ENCODE peak calls at places on chromosomes 6 and 20, in eight cellular contexts. D is stomach; B is lung; W is CD8-positive, alpha-beta T cell; U is HCT116; P is PC-3; V is PC-9; A is colonic mucosa. X is an unnamed sample.

GRCh38 chr6:130293800-130294199 is 71.0 kb upstream of the SAMD3 start:
- DNase-seq in D (no peak), B (no peak), W (no peak), U (peak; percentile 45), P (peak; percentile 70), V (peak; percentile 15), A (peak; percentile 28), X (peak; percentile 27)

GRCh38 chr6:158705386-158706126 is 55.7 kb downstream of the SYTL3 start:
- DNase-seq in D (no peak), B (no peak), W (peak; percentile 48), U (no peak), P (no peak), V (no peak), A (no peak), X (no peak)

GRCh38 chr6:135222623-135223022 is 41.5 kb downstream of the MYB start:
- DNase-seq in D (no peak), B (no peak), W (no peak), U (no peak), P (no peak), V (no peak), A (no peak), X (no peak)

GRCh38 chr6:25250878-25251277 is 28.3 kb upstream of the CARMIL1 start:
- DNase-seq in D (no peak), B (no peak), W (no peak), U (peak; percentile 21), P (peak; percentile 33), V (peak; percentile 2), A (no peak), X (no peak)

GRCh38 chr6:105793132-105793531 is 293.0 kb upstream of the PRDM1 start:
- DNase-seq in D (no peak), B (no peak), W (no peak), U (no peak), P (peak; percentile 15), V (peak; percentile 12), A (peak; percentile 24), X (no peak)

GRCh38 chr20:51377132-51377531 is 165.4 kb downstream of the NFATC2 start:
- DNase-seq in D (no peak), B (no peak), W (no peak), U (no peak), P (no peak), V (no peak), A (no peak), X (no peak)

GRCh38 chr6:155599571-155599970 is 143.9 kb upstream of the NOX3 start:
- DNase-seq in D (no peak), B (no peak), W (no peak), U (no peak), P (no peak), V (no peak), A (no peak), X (no peak)

GRCh38 chr20:32158943-32159660 is 48.4 kb downstream of the PLAGL2 start:
- DNase-seq in D (no peak), B (no peak), W (no peak), U (no peak), P (no peak), V (no peak), A (no peak), X (no peak)

GRCh38 chr20:63580796-63581461 is 6.9 kb upstream of the HELZ2 start:
- DNase-seq in D (peak; percentile 53), B (no peak), W (peak; percentile 77), U (peak; percentile 52), P (peak; percentile 86), V (peak; percentile 75), A (no peak), X (no peak)

GRCh38 chr6:158222066-158222465 is 53.9 kb downstream of the GTF2H5 start:
- DNase-seq in D (no peak), B (no peak), W (no peak), U (no peak), P (no peak), V (no peak), A (no peak), X (no peak)

GRCh38 chr6:87918461-87918941 is 129.1 kb upstream of the SPACA1 start:
- DNase-seq in D (no peak), B (no peak), W (no peak), U (no peak), P (no peak), V (no peak), A (no peak), X (no peak)

GRCh38 chr6:19705606-19706005 is 131.6 kb upstream of the ID4 start:
- DNase-seq in D (no peak), B (no peak), W (no peak), U (no peak), P (peak; percentile 61), V (no peak), A (no peak), X (no peak)

GRCh38 chr6:68559716-68560115 is 75.4 kb upstream of the ADGRB3 start:
- DNase-seq in D (no peak), B (no peak), W (no peak), U (no peak), P (peak; percentile 64), V (no peak), A (no peak), X (peak; percentile 80)

GRCh38 chr6:10722820-10723651 is at the start of gene TMEM14C:
- DNase-seq in D (peak; percentile 99), B (peak; percentile 99), W (peak; percentile 90), U (peak; percentile 95), P (peak; percentile 96), V (peak; percentile 99), A (peak; percentile 99), X (peak; percentile 100)

GRCh38 chr20:3239026-3239866 is at the start of gene SLC4A11:
- DNase-seq in D (peak; percentile 80), B (peak; percentile 52), W (peak; percentile 65), U (peak; percentile 54), P (peak; percentile 72), V (peak; percentile 75), A (peak; percentile 85), X (peak; percentile 65)

GRCh38 chr6:134850906-134851305 is 99.0 kb downstream of the ALDH8A1 start:
- DNase-seq in D (no peak), B (no peak), W (no peak), U (no peak), P (no peak), V (no peak), A (no peak), X (no peak)

GRCh38 chr6:73394577-73395354 is at the start of gene DDX43:
- DNase-seq in D (no peak), B (peak; percentile 74), W (no peak), U (no peak), P (no peak), V (peak; percentile 83), A (peak; percentile 29), X (no peak)

GRCh38 chr20:58389324-58389967 is 417 bp downstream of the VAPB start:
- DNase-seq in D (peak; percentile 42), B (peak; percentile 28), W (no peak), U (no peak), P (peak; percentile 52), V (peak; percentile 49), A (peak; percentile 30), X (peak; percentile 49)

GRCh38 chr6:52610745-52611355 is 34.0 kb upstream of the TRAM2 start:
- DNase-seq in D (no peak), B (no peak), W (no peak), U (peak; percentile 16), P (peak; percentile 42), V (no peak), A (no peak), X (no peak)

GRCh38 chr6:119052292-119052889 is 26.1 kb downstream of the FAM184A start:
- DNase-seq in D (no peak), B (no peak), W (no peak), U (no peak), P (no peak), V (no peak), A (no peak), X (no peak)

GRCh38 chr20:4713401-4713800 is 8.3 kb upstream of the PRND start:
- DNase-seq in D (no peak), B (no peak), W (no peak), U (peak; percentile 79), P (peak; percentile 98), V (peak; percentile 91), A (no peak), X (peak; percentile 56)

GRCh38 chr20:11140359-11140758 is 466.6 kb upstream of the JAG1 start:
- DNase-seq in D (no peak), B (no peak), W (no peak), U (no peak), P (peak; percentile 96), V (no peak), A (no peak), X (peak; percentile 67)

DNA sequence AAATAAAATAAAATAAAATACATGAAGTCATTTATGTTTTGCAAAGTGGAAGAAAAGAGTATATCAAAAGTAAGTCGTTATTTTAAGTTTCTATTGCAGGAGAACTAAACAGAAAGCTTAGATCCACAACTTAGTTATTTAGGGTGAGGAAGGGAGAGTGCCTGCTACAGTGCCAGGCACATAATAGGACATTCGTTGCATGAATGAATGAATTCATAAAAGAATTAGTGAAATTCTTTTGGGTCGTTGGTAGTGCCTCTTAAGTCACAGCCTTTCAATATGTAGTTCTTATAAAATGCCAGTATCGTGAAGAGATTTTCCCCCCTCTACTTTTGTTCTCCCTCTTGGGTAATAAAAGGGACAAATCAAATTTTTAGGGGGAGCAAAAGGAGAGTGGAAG is 29.1 kb downstream of the SF3B5 start:
- DNase-seq in D (no peak), B (no peak), W (no peak), U (no peak), P (no peak), V (no peak), A (no peak), X (no peak)
- H3K27me3 ChIP-seq in D (peaks cover 41% of the 10 kb centered on the region), B (no peaks in the 10 kb centered on the region), W (no peaks in the 10 kb centered on the region), U (no peaks in the 10 kb centered on the region), P (no peaks in the 10 kb centered on the region), V (peaks cover 11% of the 10 kb centered on the region), A (no peaks in the 10 kb centered on the region), X (peaks cover 49% of the 10 kb centered on the region)

GRCh38 chr6:56852249-56852606 is 102.7 kb upstream of the BEND6 start:
- DNase-seq in D (no peak), B (no peak), W (no peak), U (no peak), P (peak; percentile 24), V (no peak), A (no peak), X (no peak)
- H3K4me3 ChIP-seq in D (peak overlapping the region; percentile 49), B (no peak overlapping the region), W (no peak overlapping the region), U (no peak overlapping the region), P (peak overlapping the region; percentile 46), V (peak overlapping the region; percentile 75), A (no peak overlapping the region), X (no peak overlapping the region)

DNA sequence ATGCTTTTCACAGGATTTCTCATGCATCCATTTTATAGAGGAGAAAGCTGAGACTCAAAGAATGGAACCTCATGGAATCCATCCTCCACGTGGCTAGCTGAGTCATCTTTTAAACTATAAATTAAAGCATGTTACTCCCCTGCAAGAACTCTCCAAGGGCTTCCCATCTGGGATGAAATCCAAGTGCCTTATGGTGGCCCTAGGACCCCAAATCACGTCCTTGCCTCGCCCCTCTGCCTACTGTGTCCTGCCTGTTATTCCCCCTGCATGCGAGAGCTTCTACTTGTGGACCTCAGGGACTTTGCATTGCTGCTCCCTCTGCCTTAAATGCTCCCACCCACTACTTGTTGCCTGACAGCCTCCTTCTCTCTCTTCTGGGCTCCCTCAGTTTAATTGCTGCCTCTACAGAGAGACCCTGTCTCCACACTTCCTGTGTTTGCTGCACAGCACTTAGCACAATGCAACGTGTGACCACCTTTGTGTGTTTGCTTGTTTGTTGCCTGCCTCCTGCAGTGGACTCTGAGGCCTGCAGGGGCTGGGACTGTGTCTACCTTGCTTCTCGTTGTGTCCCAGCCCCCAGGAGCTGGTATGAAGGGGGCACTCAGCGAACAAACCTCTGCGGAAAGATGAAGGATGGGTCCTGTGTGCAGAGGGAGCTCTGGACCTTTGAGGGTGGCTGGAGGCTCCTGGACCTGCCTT is 39.4 kb downstream of the TOX2 start:
- DNase-seq in D (no peak), B (no peak), W (no peak), U (no peak), P (peak; percentile 21), V (no peak), A (no peak), X (no peak)
- H3K27me3 ChIP-seq in D (peaks cover 5% of the 10 kb centered on the region), B (no peaks in the 10 kb centered on the region), W (peaks cover 5% of the 10 kb centered on the region), U (no peaks in the 10 kb centered on the region), P (no peaks in the 10 kb centered on the region), V (no peaks in the 10 kb centered on the region), A (no peaks in the 10 kb centered on the region), X (no peaks in the 10 kb centered on the region)

GRCh38 chr20:21396045-21396893 is 1.1 kb downstream of the NKX2-4 start:
- DNase-seq in D (no peak), B (no peak), W (peak; percentile 57), U (no peak), P (no peak), V (no peak), A (no peak), X (no peak)
- H3K4me3 ChIP-seq in D (peak overlapping the region; percentile 39), B (peak overlapping the region; percentile 16), W (no peak overlapping the region), U (no peak overlapping the region), P (no peak overlapping the region), V (no peak overlapping the region), A (peak overlapping the region; percentile 14), X (no peak overlapping the region)

X was measured in MG63.